ENCODE peak calls at places on chromosome 2, in seven cellular contexts. One of them, this sample, is unnamed.

GRCh38 chr2:166671831-166672230 is 177.8 kb upstream of the SCN7A start:
- DNase-seq in hepatocyte: no peak
- DNase-seq in adrenal gland: no peak
- DNase-seq in tibial nerve: no peak
- DNase-seq in cardiac muscle cell: no peak
- DNase-seq in upper lobe of right lung: no peak
- DNase-seq in substantia nigra: no peak
- DNase-seq in this sample: no peak

GRCh38 chr2:68733365-68733764 is 1.2 kb upstream of the ARHGAP25 start:
- DNase-seq in adrenal gland: no peak
- DNase-seq in cardiac muscle cell: no peak
- DNase-seq in tibial nerve: no peak
- DNase-seq in hepatocyte: no peak
- DNase-seq in upper lobe of right lung: no peak
- DNase-seq in substantia nigra: no peak
- DNase-seq in this sample: no peak

GRCh38 chr2:158599609-158600008 is 142.9 kb downstream of the PKP4 start:
- DNase-seq in adrenal gland: no peak
- DNase-seq in tibial nerve: no peak
- DNase-seq in cardiac muscle cell: no peak
- DNase-seq in substantia nigra: no peak
- DNase-seq in hepatocyte: no peak
- DNase-seq in upper lobe of right lung: no peak
- DNase-seq in this sample: no peak

GRCh38 chr2:19035238-19035637 is 323.2 kb downstream of the OSR1 start:
- DNase-seq in tibial nerve: peak; percentile 43
- DNase-seq in adrenal gland: peak; percentile 41
- DNase-seq in upper lobe of right lung: no peak
- DNase-seq in substantia nigra: no peak
- DNase-seq in hepatocyte: no peak
- DNase-seq in cardiac muscle cell: peak; percentile 52
- DNase-seq in this sample: no peak

GRCh38 chr2:10237392-10238321 is 65.0 kb upstream of the HPCAL1 start:
- DNase-seq in cardiac muscle cell: no peak
- DNase-seq in adrenal gland: peak; percentile 47
- DNase-seq in substantia nigra: no peak
- DNase-seq in upper lobe of right lung: peak; percentile 53
- DNase-seq in hepatocyte: no peak
- DNase-seq in tibial nerve: no peak
- DNase-seq in this sample: no peak

GRCh38 chr2:233817305-233817980 is 36.9 kb downstream of the HJURP start:
- DNase-seq in substantia nigra: no peak
- DNase-seq in hepatocyte: no peak
- DNase-seq in upper lobe of right lung: peak; percentile 35
- DNase-seq in tibial nerve: no peak
- DNase-seq in adrenal gland: no peak
- DNase-seq in cardiac muscle cell: peak; percentile 58
- DNase-seq in this sample: no peak

GRCh38 chr2:224392545-224392944 is 9.4 kb downstream of the FAM124B start:
- DNase-seq in hepatocyte: no peak
- DNase-seq in cardiac muscle cell: no peak
- DNase-seq in substantia nigra: no peak
- DNase-seq in tibial nerve: no peak
- DNase-seq in upper lobe of right lung: no peak
- DNase-seq in adrenal gland: no peak
- DNase-seq in this sample: no peak

GRCh38 chr2:10520154-10520553 is 72.0 kb upstream of the ODC1 start:
- DNase-seq in cardiac muscle cell: no peak
- DNase-seq in substantia nigra: no peak
- DNase-seq in tibial nerve: no peak
- DNase-seq in hepatocyte: no peak
- DNase-seq in adrenal gland: no peak
- DNase-seq in upper lobe of right lung: peak; percentile 48
- DNase-seq in this sample: no peak

GRCh38 chr2:70964596-70965386 is 13.6 kb upstream of the ANKRD53 start:
- DNase-seq in cardiac muscle cell: peak; percentile 72
- DNase-seq in hepatocyte: peak; percentile 87
- DNase-seq in upper lobe of right lung: peak; percentile 84
- DNase-seq in adrenal gland: peak; percentile 73
- DNase-seq in tibial nerve: peak; percentile 66
- DNase-seq in substantia nigra: peak; percentile 53
- DNase-seq in this sample: no peak

GRCh38 chr2:122136071-122136470 is 380.6 kb downstream of the TSN start:
- DNase-seq in tibial nerve: no peak
- DNase-seq in adrenal gland: no peak
- DNase-seq in hepatocyte: no peak
- DNase-seq in upper lobe of right lung: no peak
- DNase-seq in cardiac muscle cell: peak; percentile 32
- DNase-seq in substantia nigra: no peak
- DNase-seq in this sample: no peak

GRCh38 chr2:138275881-138276280 is 225.7 kb upstream of the SPOPL start:
- DNase-seq in hepatocyte: peak; percentile 41
- DNase-seq in adrenal gland: no peak
- DNase-seq in substantia nigra: no peak
- DNase-seq in cardiac muscle cell: no peak
- DNase-seq in tibial nerve: no peak
- DNase-seq in upper lobe of right lung: no peak
- DNase-seq in this sample: no peak

GRCh38 chr2:231781798-231782726 is 980 bp upstream of the PDE6D start:
- DNase-seq in adrenal gland: no peak
- DNase-seq in tibial nerve: peak; percentile 10
- DNase-seq in upper lobe of right lung: no peak
- DNase-seq in cardiac muscle cell: peak; percentile 75
- DNase-seq in substantia nigra: no peak
- DNase-seq in hepatocyte: peak; percentile 14
- DNase-seq in this sample: no peak

GRCh38 chr2:23487735-23488492 is 102.9 kb downstream of the KLHL29 start:
- DNase-seq in substantia nigra: no peak
- DNase-seq in upper lobe of right lung: peak; percentile 9
- DNase-seq in adrenal gland: no peak
- DNase-seq in cardiac muscle cell: peak; percentile 67
- DNase-seq in hepatocyte: no peak
- DNase-seq in tibial nerve: no peak
- DNase-seq in this sample: no peak

GRCh38 chr2:238697193-238698191 is 150.4 kb upstream of the TWIST2 start:
- DNase-seq in tibial nerve: no peak
- DNase-seq in cardiac muscle cell: no peak
- DNase-seq in upper lobe of right lung: no peak
- DNase-seq in substantia nigra: no peak
- DNase-seq in adrenal gland: no peak
- DNase-seq in hepatocyte: no peak
- DNase-seq in this sample: no peak

GRCh38 chr2:231708773-231709635 is 679 bp downstream of the PTMA start:
- DNase-seq in adrenal gland: peak; percentile 62
- DNase-seq in upper lobe of right lung: peak; percentile 87
- DNase-seq in substantia nigra: peak; percentile 47
- DNase-seq in hepatocyte: peak; percentile 66
- DNase-seq in cardiac muscle cell: peak; percentile 44
- DNase-seq in tibial nerve: no peak
- DNase-seq in this sample: no peak

GRCh38 chr2:233350708-233351107 is 3.6 kb upstream of the DGKD start:
- DNase-seq in tibial nerve: no peak
- DNase-seq in hepatocyte: peak; percentile 82
- DNase-seq in substantia nigra: no peak
- DNase-seq in cardiac muscle cell: peak; percentile 76
- DNase-seq in upper lobe of right lung: peak; percentile 19
- DNase-seq in adrenal gland: peak; percentile 42
- DNase-seq in this sample: no peak

GRCh38 chr2:79887747-79888374 is 375.0 kb downstream of the CTNNA2 start:
- DNase-seq in tibial nerve: peak; percentile 21
- DNase-seq in substantia nigra: no peak
- DNase-seq in adrenal gland: no peak
- DNase-seq in hepatocyte: peak; percentile 71
- DNase-seq in upper lobe of right lung: no peak
- DNase-seq in cardiac muscle cell: peak; percentile 71
- DNase-seq in this sample: no peak

GRCh38 chr2:231393149-231394131 is 2.1 kb upstream of the B3GNT7 start:
- DNase-seq in tibial nerve: no peak
- DNase-seq in upper lobe of right lung: peak; percentile 79
- DNase-seq in substantia nigra: peak; percentile 29
- DNase-seq in cardiac muscle cell: no peak
- DNase-seq in hepatocyte: no peak
- DNase-seq in adrenal gland: peak; percentile 70
- DNase-seq in this sample: no peak

GRCh38 chr2:156937430-156937829 is 320.1 kb upstream of the GALNT5 start:
- DNase-seq in cardiac muscle cell: no peak
- DNase-seq in adrenal gland: no peak
- DNase-seq in upper lobe of right lung: no peak
- DNase-seq in substantia nigra: no peak
- DNase-seq in hepatocyte: no peak
- DNase-seq in tibial nerve: no peak
- DNase-seq in this sample: no peak

GRCh38 chr2:235596272-235596671 is 102.4 kb downstream of the AGAP1 start:
- DNase-seq in adrenal gland: no peak
- DNase-seq in hepatocyte: no peak
- DNase-seq in substantia nigra: no peak
- DNase-seq in cardiac muscle cell: no peak
- DNase-seq in tibial nerve: no peak
- DNase-seq in upper lobe of right lung: no peak
- DNase-seq in this sample: no peak

GRCh38 chr2:46922049-46922448 is 6.4 kb upstream of the MCFD2 start:
- DNase-seq in substantia nigra: no peak
- DNase-seq in cardiac muscle cell: peak; percentile 47
- DNase-seq in upper lobe of right lung: no peak
- DNase-seq in adrenal gland: no peak
- DNase-seq in tibial nerve: no peak
- DNase-seq in hepatocyte: no peak
- DNase-seq in this sample: no peak

GRCh38 chr2:20419752-20420151 is 27.1 kb upstream of the RHOB start:
- DNase-seq in upper lobe of right lung: no peak
- DNase-seq in adrenal gland: no peak
- DNase-seq in tibial nerve: no peak
- DNase-seq in hepatocyte: no peak
- DNase-seq in substantia nigra: no peak
- DNase-seq in cardiac muscle cell: no peak
- DNase-seq in this sample: no peak

GRCh38 chr2:184685999-184686841 is 87.9 kb downstream of the ZNF804A start:
- DNase-seq in upper lobe of right lung: peak; percentile 56
- DNase-seq in cardiac muscle cell: peak; percentile 15
- DNase-seq in hepatocyte: no peak
- DNase-seq in adrenal gland: no peak
- DNase-seq in substantia nigra: no peak
- DNase-seq in tibial nerve: no peak
- DNase-seq in this sample: no peak

GRCh38 chr2:217650716-217651360 is 352.0 kb downstream of the TNS1 start:
- DNase-seq in tibial nerve: peak; percentile 72
- DNase-seq in substantia nigra: peak; percentile 45
- DNase-seq in cardiac muscle cell: peak; percentile 75
- DNase-seq in hepatocyte: peak; percentile 88
- DNase-seq in adrenal gland: peak; percentile 28
- DNase-seq in upper lobe of right lung: no peak
- DNase-seq in this sample: no peak

GRCh38 chr2:65605427-65606058 is 173.1 kb upstream of the SPRED2 start:
- DNase-seq in upper lobe of right lung: no peak
- DNase-seq in adrenal gland: no peak
- DNase-seq in substantia nigra: no peak
- DNase-seq in cardiac muscle cell: no peak
- DNase-seq in tibial nerve: no peak
- DNase-seq in hepatocyte: no peak
- DNase-seq in this sample: no peak

GRCh38 chr2:176118606-176119370 is 2.2 kb downstream of the HOXD10 start:
- DNase-seq in cardiac muscle cell: no peak
- DNase-seq in upper lobe of right lung: no peak
- DNase-seq in tibial nerve: no peak
- DNase-seq in hepatocyte: no peak
- DNase-seq in substantia nigra: no peak
- DNase-seq in adrenal gland: peak; percentile 46
- DNase-seq in this sample: no peak

GRCh38 chr2:217930783-217931563 is 71.8 kb downstream of the TNS1 start:
- DNase-seq in tibial nerve: no peak
- DNase-seq in hepatocyte: no peak
- DNase-seq in upper lobe of right lung: no peak
- DNase-seq in cardiac muscle cell: no peak
- DNase-seq in substantia nigra: no peak
- DNase-seq in adrenal gland: no peak
- DNase-seq in this sample: no peak

GRCh38 chr2:239328306-239329191 is 72.3 kb downstream of the HDAC4 start:
- DNase-seq in adrenal gland: peak; percentile 79
- DNase-seq in hepatocyte: peak; percentile 76
- DNase-seq in cardiac muscle cell: peak; percentile 97
- DNase-seq in substantia nigra: peak; percentile 59
- DNase-seq in upper lobe of right lung: no peak
- DNase-seq in tibial nerve: peak; percentile 58
- DNase-seq in this sample: peak; percentile 31

GRCh38 chr2:121648611-121649401 is 456 bp downstream of the CLASP1 start:
- DNase-seq in substantia nigra: peak; percentile 70
- DNase-seq in adrenal gland: peak; percentile 66
- DNase-seq in tibial nerve: peak; percentile 35
- DNase-seq in hepatocyte: peak; percentile 76
- DNase-seq in cardiac muscle cell: peak; percentile 58
- DNase-seq in upper lobe of right lung: peak; percentile 76
- DNase-seq in this sample: peak; percentile 15

GRCh38 chr2:100752628-100753333 is 67.2 kb upstream of the NPAS2 start:
- DNase-seq in tibial nerve: no peak
- DNase-seq in substantia nigra: no peak
- DNase-seq in cardiac muscle cell: peak; percentile 93
- DNase-seq in hepatocyte: peak; percentile 31
- DNase-seq in upper lobe of right lung: no peak
- DNase-seq in adrenal gland: no peak
- DNase-seq in this sample: no peak

GRCh38 chr2:237154050-237154638 is 68.5 kb downstream of the COPS8 start:
- DNase-seq in adrenal gland: peak; percentile 43
- DNase-seq in substantia nigra: no peak
- DNase-seq in upper lobe of right lung: no peak
- DNase-seq in tibial nerve: no peak
- DNase-seq in hepatocyte: peak; percentile 53
- DNase-seq in cardiac muscle cell: peak; percentile 76
- DNase-seq in this sample: no peak